ENCODE peak calls at places on chromosomes 7 and 10, in eight cellular contexts. R is Peyer's patch; A is Right ventricle myocardium superior; G is CD8-positive, alpha-beta T cell; L is progenitor cell of endocrine pancreas; X is right atrium auricular region; M is GM19239; K is Kasumi-1. V is an unnamed sample.

GRCh38 chr7:52569151-52569550 is 466.3 kb upstream of the POM121L12 start:
- DNase-seq in L (no peak), R (no peak), M (no peak), X (no peak), K (no peak), G (no peak), A (no peak), V (no peak)

GRCh38 chr10:30028006-30028441 is 31.4 kb downstream of the JCAD start:
- DNase-seq in K (no peak), X (peak), G (peak), A (peak), M (no peak), L (no peak), R (peak), V (no peak)

GRCh38 chr7:7918736-7919448 is 49.7 kb upstream of the GLCCI1 start:
- DNase-seq in X (no peak), A (no peak), M (no peak), K (no peak), G (no peak), L (no peak), R (no peak), V (no peak)

GRCh38 chr10:87798082-87798481 is 19.9 kb downstream of the ATAD1 start:
- DNase-seq in A (no peak), M (no peak), L (no peak), X (no peak), K (peak), G (no peak), R (no peak), V (no peak)

GRCh38 chr7:140310337-140311002 is 87.9 kb downstream of the SLC37A3 start:
- DNase-seq in K (no peak), L (no peak), M (no peak), G (no peak), X (no peak), A (no peak), R (no peak), V (no peak)

GRCh38 chr7:136278057-136278456 is 300.9 kb upstream of the MTPN start:
- DNase-seq in R (no peak), L (no peak), K (no peak), X (no peak), G (no peak), A (no peak), M (no peak), V (no peak)

GRCh38 chr10:49539320-49539885 is 482 bp upstream of the ERCC6 start:
- DNase-seq in A (peak), R (peak), L (no peak), K (peak), G (no peak), X (peak), M (peak), V (peak)

GRCh38 chr7:151046603-151047573 is 1.4 kb upstream of the ASIC3 start:
- DNase-seq in M (no peak), G (no peak), A (no peak), R (no peak), L (no peak), K (no peak), X (no peak), V (peak)

GRCh38 chr7:16758634-16759602 is 5.4 kb downstream of the TSPAN13 start:
- DNase-seq in R (peak), X (no peak), K (no peak), M (no peak), L (no peak), A (no peak), G (no peak), V (no peak)

V was measured in A172.